ENCODE peak calls at places on chromosomes 16 and 17, in four cellular contexts. H is HCT116, Z is upper lobe of left lung, W is ovary. F is an unnamed sample.
A peak's percentile ranks its signal among the peaks of the same experiment; 100 is the strongest.

GRCh38 chr16:2846511-2847310 is 11.3 kb downstream of the PRSS22 start:
- DNase-seq in H (no peak), Z (no peak), W (no peak), F (no peak)

GRCh38 chr17:9959377-9959981 is 54.4 kb upstream of the RCVRN start:
- DNase-seq in H (peak; percentile 28), Z (no peak), W (peak; percentile 66), F (peak; percentile 65)

GRCh38 chr17:29596811-29597210 is 3.9 kb downstream of the ANKRD13B start:
- DNase-seq in H (no peak), Z (no peak), W (peak; percentile 30), F (no peak)

GRCh38 chr16:77896357-77896972 is 108.1 kb downstream of the VAT1L start:
- DNase-seq in H (no peak), Z (no peak), W (no peak), F (no peak)

GRCh38 chr16:49011807-49012345 is 269.8 kb downstream of the CBLN1 start:
- DNase-seq in H (no peak), Z (no peak), W (no peak), F (no peak)

GRCh38 chr17:49987681-49988441 is 7.2 kb downstream of the DLX3 start:
- DNase-seq in H (no peak), Z (no peak), W (no peak), F (peak; percentile 7)

GRCh38 chr16:12276631-12277030 is 300.1 kb downstream of the SNX29 start:
- DNase-seq in H (no peak), Z (no peak), W (no peak), F (no peak)

GRCh38 chr16:57256601-57257395 is 11.7 kb downstream of the ARL2BP start:
- DNase-seq in H (no peak), Z (peak; percentile 17), W (no peak), F (no peak)

GRCh38 chr16:81586421-81586820 is 141.8 kb downstream of the CMIP start:
- DNase-seq in H (peak; percentile 74), Z (no peak), W (no peak), F (no peak)

GRCh38 chr17:1005361-1005946 is 8.5 kb downstream of the TIMM22 start:
- DNase-seq in H (no peak), Z (no peak), W (peak; percentile 87), F (no peak)

GRCh38 chr17:75129576-75129975 is 2.0 kb downstream of the NT5C start:
- DNase-seq in H (no peak), Z (no peak), W (no peak), F (no peak)

GRCh38 chr17:75130059-75130631 is 1.4 kb downstream of the NT5C start:
- DNase-seq in H (no peak), Z (no peak), W (peak; percentile 44), F (no peak)

GRCh38 chr17:75131278-75132017 is at the start of gene NT5C:
- DNase-seq in H (no peak), Z (peak; percentile 85), W (peak; percentile 84), F (peak; percentile 96)

GRCh38 chr17:75128694-75129505 is 2.6 kb downstream of the NT5C start:
- DNase-seq in H (no peak), Z (no peak), W (peak; percentile 25), F (no peak)

GRCh38 chr17:75130632-75131277 is 787 bp downstream of the NT5C start:
- DNase-seq in H (peak; percentile 69), Z (peak; percentile 44), W (peak; percentile 68), F (no peak)
- TF ChIP-seq POLR2A in H (no peak), Z (no peak), W (no peak), F (no peak)

GRCh38 chr17:77279448-77280303 is 138.9 kb downstream of the SEC14L1 start:
- DNase-seq in H (peak; percentile 73), Z (peak; percentile 59), W (no peak), F (no peak)
- TF ChIP-seq POLR2A in H (no peak), Z (no peak), W (no peak), F (no peak)

GRCh38 chr17:44219126-44219635 is 294 bp downstream of the UBTF start:
- DNase-seq in H (no peak), Z (peak; percentile 63), W (peak; percentile 84), F (peak; percentile 66)
- TF ChIP-seq POLR2A in H (peak; percentile 38), Z (peak; percentile 58), W (no peak), F (peak; percentile 82)

DNA sequence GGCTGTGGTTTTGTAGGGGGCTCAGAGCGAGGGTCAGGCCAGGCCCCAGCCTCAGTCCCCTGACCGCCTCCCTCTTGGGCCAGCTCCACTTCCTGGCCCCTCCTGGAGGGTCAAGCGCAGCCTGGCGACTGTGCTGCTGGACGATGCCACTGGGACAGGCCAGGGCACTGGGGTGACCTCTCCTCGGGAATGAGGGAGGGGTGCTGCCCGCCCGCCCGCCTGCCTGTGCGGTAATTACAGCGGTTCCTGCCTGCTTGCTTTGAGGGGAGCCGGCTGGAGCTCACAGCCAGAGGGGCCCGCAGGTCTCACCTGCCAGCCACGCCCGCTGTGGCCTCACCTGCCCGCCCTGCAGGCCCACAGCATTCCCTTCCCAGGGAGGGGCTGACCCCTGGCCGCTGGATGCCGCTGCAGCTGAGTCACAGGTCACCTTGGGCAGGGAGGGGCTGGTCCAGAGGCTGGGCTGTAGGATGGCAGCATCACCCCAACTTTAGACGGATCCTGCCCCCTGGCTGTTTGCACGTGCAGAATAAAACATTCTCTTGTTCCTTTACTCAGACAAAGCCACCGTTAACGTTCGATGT is 76.7 kb upstream of the CBX4 start:
- DNase-seq in H (peak; percentile 72), Z (peak; percentile 76), W (no peak), F (no peak)
- TF ChIP-seq POLR2A in H (no peak), Z (peak; percentile 19), W (no peak), F (no peak)

GRCh38 chr17:45432405-45433113 is at the start of gene ARHGAP27:
- DNase-seq in H (no peak), Z (peak; percentile 84), W (no peak), F (no peak)
- TF ChIP-seq POLR2A in H (no peak), Z (peak; percentile 47), W (no peak), F (no peak)

GRCh38 chr16:14415291-14415690 is 214.8 kb downstream of the PARN start:
- DNase-seq in H (no peak), Z (no peak), W (no peak), F (no peak)
- TF ChIP-seq POLR2A in H (no peak), Z (no peak), W (no peak), F (no peak)

GRCh38 chr16:89779231-89779912 is 37.1 kb downstream of the FANCA start:
- DNase-seq in H (no peak), Z (no peak), W (no peak), F (no peak)
- TF ChIP-seq POLR2A in H (no peak), Z (no peak), W (no peak), F (no peak)

DNA sequence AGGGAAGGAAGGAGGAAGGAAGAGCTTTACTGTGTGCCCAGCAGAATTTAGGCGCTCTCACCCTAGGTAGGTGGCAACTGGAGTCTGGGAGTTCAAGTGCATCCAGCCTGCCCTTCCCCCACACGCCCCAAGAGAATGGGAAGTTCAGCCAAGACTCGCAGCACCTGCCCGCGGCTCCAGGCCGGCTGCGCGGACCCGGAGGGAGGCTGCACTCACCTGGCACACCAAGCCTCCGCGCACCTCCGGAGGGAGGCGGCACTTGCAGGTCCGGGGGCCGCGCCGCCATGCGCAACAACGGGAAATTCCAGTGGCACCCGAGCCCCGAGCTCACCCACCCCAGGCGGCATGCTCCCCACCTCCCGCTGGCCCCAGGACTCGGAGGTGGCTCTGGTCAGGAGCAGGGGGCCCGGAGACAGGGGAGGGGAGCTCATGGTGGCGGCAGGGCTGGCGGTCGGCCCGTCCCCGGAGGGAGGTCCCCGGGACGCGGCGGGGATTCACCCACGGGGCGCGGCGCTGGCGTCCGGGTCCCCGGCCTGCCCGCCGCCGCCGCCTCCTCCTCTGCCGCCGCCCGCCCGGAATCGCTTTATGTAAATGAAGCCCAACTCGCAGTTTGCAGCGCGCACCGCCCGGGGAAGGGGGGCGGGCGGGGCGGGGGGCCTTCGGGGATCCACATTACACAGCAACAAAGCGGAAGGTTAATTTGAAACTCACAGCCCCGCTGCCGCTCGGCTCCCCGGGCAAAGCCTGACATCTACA is at the start of gene ZFHX3:
- DNase-seq in H (no peak), Z (peak; percentile 78), W (peak; percentile 72), F (no peak)
- TF ChIP-seq POLR2A in H (no peak), Z (peak; percentile 43), W (no peak), F (peak; percentile 55)

DNA sequence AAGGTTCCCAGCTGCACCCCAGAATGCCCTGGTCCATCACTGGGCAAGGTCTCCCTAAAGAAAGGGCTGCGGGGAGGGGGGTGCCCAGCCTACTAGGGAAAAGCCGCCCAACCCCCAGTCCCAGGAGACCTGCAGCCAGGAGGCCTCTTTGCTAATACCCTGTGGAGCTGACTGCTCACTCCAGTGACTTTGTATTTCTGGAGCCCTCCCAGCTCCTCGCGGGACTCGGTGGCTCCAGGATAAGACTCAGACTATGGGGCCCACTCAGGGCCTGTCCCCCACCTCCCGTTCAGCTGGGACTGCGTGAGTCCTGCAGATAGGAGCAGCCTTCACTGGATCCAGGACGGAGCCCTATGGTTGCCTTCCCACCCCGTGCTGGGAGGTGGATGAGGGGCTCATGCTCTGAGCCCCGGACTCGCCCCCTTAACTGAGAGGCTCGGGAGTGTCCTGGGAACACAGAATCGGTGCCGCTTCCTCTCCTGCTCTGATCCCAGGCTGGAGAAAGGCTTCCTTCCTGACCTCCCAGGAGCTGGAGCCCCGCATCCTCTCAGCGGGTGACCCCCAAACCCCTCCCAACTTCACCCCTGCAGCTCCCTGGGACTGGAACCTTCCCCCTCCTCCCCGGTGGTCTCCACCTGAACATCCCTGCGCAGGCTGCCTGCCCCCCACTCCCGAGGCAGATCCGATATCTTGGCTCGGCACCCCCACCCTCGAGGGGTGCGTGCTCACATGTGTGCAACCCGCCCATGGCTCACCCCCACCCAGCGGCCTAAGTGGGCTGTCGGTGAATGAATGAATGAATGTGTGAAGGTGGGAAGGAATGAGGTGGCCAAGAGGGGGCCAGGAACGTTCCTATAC is 40.0 kb downstream of the SLC7A5 start:
- DNase-seq in H (no peak), Z (no peak), W (no peak), F (no peak)
- TF ChIP-seq POLR2A in H (no peak), Z (no peak), W (no peak), F (no peak)